ENCODE peak calls at places on chromosomes 11 and 22, in four cellular contexts. One of them, this sample, is unnamed.

GRCh38 chr11:64140101-64140500 is 25.8 kb downstream of the MACROD1 start:
- DNase-seq in HAP-1: no peak
- DNase-seq in RWPE1: no peak
- DNase-seq in cardiac muscle cell: no peak
- DNase-seq in this sample: no peak

GRCh38 chr22:17369553-17370035 is 334 bp downstream of the CECR2 start:
- DNase-seq in cardiac muscle cell: peak
- DNase-seq in RWPE1: no peak
- DNase-seq in HAP-1: no peak
- DNase-seq in this sample: no peak

GRCh38 chr11:131042041-131042390 is 125.7 kb upstream of the SNX19 start:
- DNase-seq in cardiac muscle cell: no peak
- DNase-seq in HAP-1: no peak
- DNase-seq in RWPE1: no peak
- DNase-seq in this sample: no peak

GRCh38 chr11:44707094-44707493 is 19.7 kb upstream of the TSPAN18 start:
- DNase-seq in RWPE1: no peak
- DNase-seq in HAP-1: no peak
- DNase-seq in cardiac muscle cell: no peak
- DNase-seq in this sample: no peak

GRCh38 chr22:37634505-37635002 is 4.9 kb upstream of the SH3BP1 start:
- DNase-seq in HAP-1: no peak
- DNase-seq in RWPE1: no peak
- DNase-seq in cardiac muscle cell: no peak
- DNase-seq in this sample: peak

GRCh38 chr22:45769569-45770210 is 98.1 kb downstream of the ATXN10 start:
- DNase-seq in cardiac muscle cell: no peak
- DNase-seq in HAP-1: no peak
- DNase-seq in RWPE1: no peak
- DNase-seq in this sample: no peak

GRCh38 chr11:111540921-111541208 is 345 bp downstream of the LAYN start:
- DNase-seq in RWPE1: no peak
- DNase-seq in cardiac muscle cell: no peak
- DNase-seq in HAP-1: no peak
- DNase-seq in this sample: no peak

GRCh38 chr11:68447015-68447801 is 13.3 kb upstream of the PPP6R3 start:
- DNase-seq in RWPE1: peak
- DNase-seq in HAP-1: peak
- DNase-seq in cardiac muscle cell: peak
- DNase-seq in this sample: peak

GRCh38 chr11:133947298-133947905 is 9.4 kb downstream of the IGSF9B start:
- DNase-seq in cardiac muscle cell: peak
- DNase-seq in HAP-1: peak
- DNase-seq in RWPE1: peak
- DNase-seq in this sample: peak

GRCh38 chr11:11966354-11966741 is 42.1 kb downstream of the DKK3 start:
- DNase-seq in cardiac muscle cell: no peak
- DNase-seq in RWPE1: no peak
- DNase-seq in HAP-1: no peak
- DNase-seq in this sample: no peak

GRCh38 chr22:36577019-36577418 is 48.1 kb upstream of the EIF3D start:
- DNase-seq in HAP-1: no peak
- DNase-seq in RWPE1: peak
- DNase-seq in cardiac muscle cell: peak
- DNase-seq in this sample: no peak

GRCh38 chr11:2377511-2378443 is 667 bp downstream of the CD81 start:
- DNase-seq in RWPE1: peak
- DNase-seq in HAP-1: no peak
- DNase-seq in cardiac muscle cell: peak
- DNase-seq in this sample: peak

GRCh38 chr11:117953029-117953671 is 23.9 kb upstream of the TMPRSS13 start:
- DNase-seq in cardiac muscle cell: no peak
- DNase-seq in RWPE1: no peak
- DNase-seq in HAP-1: no peak
- DNase-seq in this sample: peak

GRCh38 chr11:1943977-1944376 is 3.2 kb upstream of the MRPL23 start:
- DNase-seq in RWPE1: peak
- DNase-seq in HAP-1: no peak
- DNase-seq in cardiac muscle cell: peak
- DNase-seq in this sample: peak

GRCh38 chr22:19178065-19178658 is 374 bp downstream of the SLC25A1 start:
- DNase-seq in cardiac muscle cell: no peak
- DNase-seq in HAP-1: peak
- DNase-seq in RWPE1: peak
- DNase-seq in this sample: peak

GRCh38 chr22:47710135-47710534 is 947.7 kb downstream of the TBC1D22A start:
- DNase-seq in HAP-1: no peak
- DNase-seq in RWPE1: no peak
- DNase-seq in cardiac muscle cell: no peak
- DNase-seq in this sample: no peak

GRCh38 chr22:42997577-42997976 is 17.4 kb downstream of the PACSIN2 start:
- DNase-seq in HAP-1: no peak
- DNase-seq in RWPE1: no peak
- DNase-seq in cardiac muscle cell: no peak
- DNase-seq in this sample: no peak

GRCh38 chr22:24996420-24996952 is 44.0 kb downstream of the KIAA1671 start:
- DNase-seq in cardiac muscle cell: peak
- DNase-seq in HAP-1: peak
- DNase-seq in RWPE1: peak
- DNase-seq in this sample: peak

GRCh38 chr11:103322861-103323260 is 213.6 kb downstream of the DYNC2H1 start:
- DNase-seq in cardiac muscle cell: peak
- DNase-seq in RWPE1: no peak
- DNase-seq in HAP-1: no peak
- DNase-seq in this sample: no peak

GRCh38 chr22:20268350-20269012 is 363 bp upstream of the RTN4R start:
- DNase-seq in cardiac muscle cell: peak
- DNase-seq in HAP-1: peak
- DNase-seq in RWPE1: peak
- DNase-seq in this sample: peak

GRCh38 chr22:49392247-49392646 is 435.4 kb downstream of the BRD1 start:
- DNase-seq in cardiac muscle cell: no peak
- DNase-seq in RWPE1: no peak
- DNase-seq in HAP-1: no peak
- DNase-seq in this sample: no peak

GRCh38 chr11:2092956-2093412 is 46.2 kb downstream of the IGF2 start:
- DNase-seq in HAP-1: no peak
- DNase-seq in RWPE1: peak
- DNase-seq in cardiac muscle cell: peak
- DNase-seq in this sample: no peak

GRCh38 chr22:37525073-37525745 is 6.0 kb upstream of the CARD10 start:
- DNase-seq in HAP-1: no peak
- DNase-seq in RWPE1: peak
- DNase-seq in cardiac muscle cell: peak
- DNase-seq in this sample: no peak

GRCh38 chr11:72975778-72976520 is 161.7 kb downstream of the ATG16L2 start:
- DNase-seq in HAP-1: no peak
- DNase-seq in RWPE1: peak
- DNase-seq in cardiac muscle cell: peak
- DNase-seq in this sample: peak

GRCh38 chr11:47154738-47155570 is 21.7 kb downstream of the ARFGAP2 start:
- DNase-seq in HAP-1: no peak
- DNase-seq in cardiac muscle cell: no peak
- DNase-seq in RWPE1: no peak
- DNase-seq in this sample: no peak

GRCh38 chr11:113023228-113023627 is 62.0 kb downstream of the NCAM1 start:
- DNase-seq in HAP-1: no peak
- DNase-seq in RWPE1: peak
- DNase-seq in cardiac muscle cell: peak
- DNase-seq in this sample: no peak

GRCh38 chr11:73292481-73292880 is 15.6 kb upstream of the ARHGEF17 start:
- DNase-seq in RWPE1: no peak
- DNase-seq in cardiac muscle cell: peak
- DNase-seq in HAP-1: no peak
- DNase-seq in this sample: no peak

GRCh38 chr11:235180-235997 is 753 bp downstream of the SIRT3 start:
- DNase-seq in cardiac muscle cell: no peak
- DNase-seq in RWPE1: peak
- DNase-seq in HAP-1: peak
- DNase-seq in this sample: no peak

GRCh38 chr11:44285756-44286155 is 24.2 kb downstream of the ALX4 start:
- DNase-seq in cardiac muscle cell: no peak
- DNase-seq in HAP-1: no peak
- DNase-seq in RWPE1: no peak
- DNase-seq in this sample: no peak

This sample was measured in OCI-M1.